ENCODE peak calls at places on chromosomes 16 and 17, in eight cellular contexts. J is cardiac fibroblast; D is fibroblast of lung; G is fibroblast of pulmonary artery; M is breast epithelium; I is CD4-positive, alpha-beta T cell; Q is psoas muscle; N is retinal pigment epithelial cell. R is an unnamed sample.
A peak's percentile ranks its signal among the peaks of the same experiment; 100 is the strongest.

GRCh38 chr17:43418441-43419374 is 19.9 kb downstream of the ARL4D start:
- DNase-seq in G (peak; percentile 79), J (peak; percentile 87), Q (peak; percentile 65), D (peak; percentile 83), I (no peak), M (peak; percentile 59), N (no peak), R (peak; percentile 79)

GRCh38 chr16:85419503-85420408 is 193.4 kb upstream of the GSE1 start:
- DNase-seq in G (no peak), M (no peak), I (no peak), Q (peak; percentile 41), N (no peak), D (no peak), J (no peak), R (no peak)

GRCh38 chr16:16001856-16002255 is 52.4 kb downstream of the ABCC1 start:
- DNase-seq in D (no peak), N (no peak), G (no peak), M (no peak), J (no peak), I (no peak), Q (no peak), R (no peak)

GRCh38 chr17:16941072-16941641 is 30.8 kb downstream of the TNFRSF13B start:
- DNase-seq in M (no peak), Q (no peak), N (no peak), I (no peak), J (no peak), D (no peak), G (no peak), R (no peak)

GRCh38 chr16:48180868-48181480 is 25.2 kb upstream of the ABCC12 start:
- DNase-seq in D (no peak), M (no peak), I (no peak), J (no peak), G (no peak), N (no peak), Q (no peak), R (no peak)

GRCh38 chr17:14068542-14069250 is 608 bp upstream of the COX10 start:
- DNase-seq in Q (no peak), D (no peak), J (no peak), M (no peak), N (no peak), I (no peak), G (no peak), R (no peak)

GRCh38 chr17:55889271-55889670 is 138.4 kb downstream of the PCTP start:
- DNase-seq in Q (no peak), M (no peak), N (no peak), I (no peak), J (no peak), D (no peak), G (no peak), R (no peak)

GRCh38 chr16:68732068-68732680 is 4.9 kb upstream of the CDH1 start:
- DNase-seq in N (no peak), G (no peak), J (no peak), M (no peak), D (no peak), I (no peak), Q (no peak), R (peak; percentile 74)

GRCh38 chr16:87735270-87736002 is 30.4 kb downstream of the KLHDC4 start:
- DNase-seq in I (no peak), M (no peak), G (no peak), Q (no peak), N (no peak), D (no peak), J (no peak), R (no peak)

GRCh38 chr17:83152745-83153611 is 73.6 kb downstream of the METRNL start:
- DNase-seq in M (peak; percentile 17), N (no peak), G (no peak), D (no peak), Q (peak; percentile 83), J (no peak), I (no peak), R (peak; percentile 2)

GRCh38 chr16:55373489-55373832 is 49.5 kb downstream of the IRX6 start:
- DNase-seq in Q (no peak), N (no peak), D (no peak), J (no peak), G (no peak), M (no peak), I (no peak), R (no peak)

GRCh38 chr16:55369151-55369550 is 45.1 kb downstream of the IRX6 start:
- DNase-seq in G (no peak), Q (no peak), N (no peak), J (no peak), D (no peak), M (no peak), I (no peak), R (no peak)

GRCh38 chr16:55372792-55373488 is 48.9 kb downstream of the IRX6 start:
- DNase-seq in I (no peak), M (no peak), J (no peak), N (no peak), Q (no peak), D (no peak), G (no peak), R (no peak)

GRCh38 chr16:55368205-55368604 is 44.2 kb downstream of the IRX6 start:
- DNase-seq in D (no peak), I (no peak), Q (no peak), J (no peak), N (no peak), M (no peak), G (no peak), R (no peak)

DNA sequence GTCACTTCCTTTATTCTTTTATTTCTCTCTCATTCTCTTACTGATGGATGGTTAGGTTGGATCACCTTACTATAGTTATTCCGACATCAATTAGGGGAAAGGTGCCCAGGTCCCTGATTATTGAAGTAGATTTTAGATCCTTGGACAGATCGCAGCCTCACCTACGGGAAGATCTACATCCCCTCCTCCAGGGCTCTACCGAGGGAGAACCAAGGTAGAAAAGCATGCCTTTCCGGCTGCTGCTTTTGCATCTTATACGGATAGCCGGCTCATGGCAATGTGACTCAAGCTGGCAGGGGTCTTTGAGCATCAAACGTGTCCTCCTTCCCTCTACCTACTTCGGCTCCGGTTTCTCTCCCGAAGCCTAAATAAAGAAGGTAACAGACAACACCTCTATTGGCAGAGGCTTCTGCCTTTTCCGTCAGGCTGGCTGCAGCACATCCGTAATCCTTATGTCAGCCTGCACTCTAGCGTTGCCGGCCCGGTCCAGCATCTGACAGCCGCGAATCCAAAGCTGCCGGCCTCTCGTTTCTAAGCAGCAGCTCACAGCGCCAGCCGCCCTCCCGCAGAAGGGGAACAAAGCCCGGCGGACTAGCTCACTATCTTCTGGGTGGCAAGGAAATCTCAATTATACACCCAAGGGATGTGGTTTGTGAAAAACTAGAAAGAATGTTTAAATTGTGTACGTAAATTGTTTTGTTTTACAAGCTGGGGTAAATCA is 46.9 kb downstream of the IRX6 start:
- DNase-seq in G (peak; percentile 24), I (no peak), M (peak; percentile 56), N (no peak), J (peak; percentile 41), Q (peak; percentile 81), D (peak; percentile 22), R (peak; percentile 77)
- TF ChIP-seq CTCF in G (peak; percentile 24), I (no peak), M (no peak), N (peak; percentile 12), J (peak; percentile 41), Q (peak; percentile 60), D (peak; percentile 34), R (peak; percentile 83)

GRCh38 chr16:14015948-14016347 is 55.2 kb upstream of the MRTFB start:
- DNase-seq in M (no peak), N (no peak), I (no peak), G (peak; percentile 73), J (peak; percentile 90), Q (no peak), D (peak; percentile 93), R (no peak)

GRCh38 chr16:14015017-14015416 is 56.1 kb upstream of the MRTFB start:
- DNase-seq in M (no peak), J (no peak), N (no peak), G (peak; percentile 6), D (peak; percentile 30), I (no peak), Q (no peak), R (no peak)

GRCh38 chr16:14015461-14015860 is 55.7 kb upstream of the MRTFB start:
- DNase-seq in J (no peak), Q (no peak), M (no peak), I (no peak), D (no peak), G (no peak), N (no peak), R (no peak)

GRCh38 chr16:14020141-14020540 is 51.0 kb upstream of the MRTFB start:
- DNase-seq in G (no peak), N (no peak), I (no peak), Q (no peak), M (no peak), D (no peak), J (no peak), R (no peak)

DNA sequence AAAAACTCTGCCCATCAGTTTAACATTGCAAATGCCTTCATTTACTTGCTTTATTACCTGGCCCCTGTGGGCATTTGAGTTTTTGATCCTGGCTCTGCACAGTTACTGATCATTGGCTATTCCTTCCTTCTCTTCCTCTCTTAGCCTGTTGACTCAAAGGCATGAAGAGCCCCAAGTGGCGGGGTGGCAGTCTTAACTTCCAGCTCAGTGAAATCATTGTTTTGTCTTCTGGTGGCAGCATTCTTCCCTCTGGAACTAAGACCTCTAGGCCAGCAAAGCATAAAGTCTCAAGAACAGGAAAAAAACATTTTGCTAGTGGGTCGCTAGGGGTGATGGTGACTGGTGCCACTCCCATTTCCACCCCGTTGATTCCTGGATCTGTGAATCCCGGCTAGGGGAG is 52.3 kb upstream of the MRTFB start:
- DNase-seq in I (no peak), Q (no peak), N (no peak), D (no peak), J (no peak), M (no peak), G (no peak), R (no peak)
- TF ChIP-seq CTCF in I (no peak), Q (no peak), N (no peak), D (no peak), J (no peak), M (no peak), G (no peak), R (no peak)

GRCh38 chr17:15213381-15214087 is 51.6 kb downstream of the PMP22 start:
- DNase-seq in J (peak; percentile 55), N (peak; percentile 5), Q (no peak), G (peak; percentile 25), M (no peak), I (no peak), D (peak; percentile 42), R (no peak)
- TF ChIP-seq CTCF in J (peak; percentile 31), N (peak; percentile 61), Q (peak; percentile 46), G (peak; percentile 31), M (no peak), I (no peak), D (peak; percentile 39), R (peak; percentile 42)

DNA sequence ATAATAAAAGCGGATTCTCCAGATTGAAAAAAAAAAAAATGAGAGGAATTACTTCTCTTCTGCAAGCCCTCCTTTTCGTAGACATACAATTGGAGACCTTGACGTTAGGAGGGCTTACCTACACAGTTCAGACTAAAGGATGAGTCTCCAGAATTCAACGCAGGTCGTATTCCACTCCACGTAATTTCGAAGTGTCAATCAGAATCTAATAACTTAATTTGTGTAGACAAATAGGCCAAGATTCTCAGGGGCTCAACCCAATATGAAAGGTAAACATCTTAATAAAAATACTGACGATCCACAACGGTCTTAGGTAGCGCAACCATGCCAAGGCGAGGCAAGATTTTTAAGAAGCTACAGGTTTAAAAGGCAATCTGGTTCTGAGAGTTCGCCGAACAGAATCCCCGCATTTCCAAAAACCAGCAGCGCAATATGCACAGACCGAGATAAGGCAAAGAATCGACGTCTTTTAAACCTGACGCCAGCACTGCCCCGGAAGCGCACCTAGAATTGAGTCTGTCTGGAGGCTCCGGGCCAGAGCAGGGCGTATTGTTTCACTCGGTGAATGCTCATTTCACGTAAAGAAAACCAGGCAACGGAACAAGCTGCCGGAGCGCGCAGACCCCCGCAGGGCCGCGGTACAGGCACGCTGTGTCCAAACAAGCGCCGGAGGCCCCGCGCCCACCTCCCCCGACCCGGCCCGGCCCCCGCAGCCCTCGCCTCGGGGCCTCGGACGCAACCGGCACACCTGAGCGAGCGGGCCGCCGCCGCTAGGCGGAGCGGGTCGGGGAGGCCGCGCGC is 623 bp downstream of the MBTPS1 start:
- DNase-seq in N (no peak), M (peak; percentile 38), Q (no peak), G (peak; percentile 49), I (peak; percentile 56), D (peak; percentile 41), J (peak; percentile 42), R (no peak)
- TF ChIP-seq CTCF in N (no peak), M (no peak), Q (peak; percentile 51), G (no peak), I (no peak), D (no peak), J (no peak), R (peak; percentile 29)

R was measured in hepatocyte.